ENCODE peak calls at places on chromosomes 6 and 20, in seven cellular contexts. A is GM23338, R is hepatocyte, D is HepG2, B is PC-3, U is HCT116, K is fibroblast of lung. O is an unnamed sample. For H3K27me3, the result is how much of the 10 kb centered on the place peaks cover.

GRCh38 chr6:21441386-21441785 is 152.2 kb upstream of the SOX4 start:
- DNase-seq in R (no peak), A (no peak), D (no peak), B (no peak), U (no peak), K (peak), O (no peak)

GRCh38 chr20:34709836-34710567 is 5.9 kb downstream of the TP53INP2 start:
- DNase-seq in D (no peak), A (peak), K (peak), R (peak), U (peak), B (peak), O (peak)

GRCh38 chr6:144307880-144308279 is 22.7 kb downstream of the UTRN start:
- DNase-seq in K (no peak), D (no peak), B (no peak), A (peak), R (no peak), U (no peak), O (no peak)

GRCh38 chr20:58875541-58876134 is 23.1 kb downstream of the GNAS start:
- DNase-seq in R (no peak), U (no peak), K (peak), A (no peak), B (peak), D (no peak), O (no peak)

GRCh38 chr20:2804041-2804828 is 3.8 kb upstream of the CPXM1 start:
- DNase-seq in R (no peak), D (no peak), A (no peak), U (no peak), K (no peak), B (no peak), O (no peak)

GRCh38 chr6:138944412-138944811 is 43.6 kb downstream of the REPS1 start:
- DNase-seq in U (no peak), B (peak), A (no peak), D (no peak), R (no peak), K (peak), O (peak)

GRCh38 chr6:85404497-85405174 is 45.2 kb upstream of the NT5E start:
- DNase-seq in K (peak), D (peak), B (peak), A (no peak), R (peak), U (peak), O (peak)

GRCh38 chr6:125220712-125221111 is 67.1 kb downstream of the TPD52L1 start:
- DNase-seq in U (no peak), B (no peak), A (no peak), D (no peak), R (peak), K (peak), O (no peak)

GRCh38 chr6:25263602-25264001 is 15.6 kb upstream of the CARMIL1 start:
- DNase-seq in U (no peak), K (peak), R (no peak), B (peak), D (no peak), A (no peak), O (no peak)

GRCh38 chr20:41848180-41848579 is 230.0 kb upstream of the CHD6 start:
- DNase-seq in K (no peak), B (peak), A (peak), U (no peak), D (peak), R (no peak), O (no peak)

GRCh38 chr6:4364711-4365110 is 229.3 kb upstream of the ECI2 start:
- DNase-seq in A (no peak), D (no peak), B (no peak), K (no peak), R (no peak), U (no peak), O (no peak)

GRCh38 chr6:73691512-73691911 is 4.5 kb upstream of the CD109 start:
- DNase-seq in K (peak), R (no peak), B (peak), U (no peak), D (no peak), A (no peak), O (no peak)

GRCh38 chr6:151300267-151300930 is 60.6 kb downstream of the AKAP12 start:
- DNase-seq in K (no peak), B (no peak), R (no peak), U (no peak), A (no peak), D (no peak), O (no peak)

GRCh38 chr6:38477680-38478260 is 162.0 kb downstream of the BTBD9 start:
- DNase-seq in K (no peak), A (peak), R (no peak), D (no peak), U (no peak), B (no peak), O (no peak)

GRCh38 chr6:128057541-128058335 is 156.9 kb upstream of the THEMIS start:
- DNase-seq in A (no peak), R (no peak), U (no peak), D (no peak), K (peak), B (no peak), O (no peak)

GRCh38 chr20:38833857-38834164 is 28.3 kb downstream of the PPP1R16B start:
- DNase-seq in R (no peak), B (no peak), U (no peak), D (no peak), K (no peak), A (no peak), O (no peak)

GRCh38 chr6:37239950-37240713 is 17.4 kb upstream of the TBC1D22B start:
- DNase-seq in A (no peak), B (peak), D (peak), R (peak), K (peak), U (peak), O (peak)

GRCh38 chr20:18323705-18324104 is 35.4 kb downstream of the ZNF133 start:
- DNase-seq in D (no peak), U (no peak), K (no peak), R (no peak), B (no peak), A (peak), O (no peak)

GRCh38 chr6:149306967-149307366 is 10.5 kb upstream of the TAB2 start:
- DNase-seq in B (no peak), A (no peak), U (no peak), K (peak), D (no peak), R (no peak), O (no peak)

GRCh38 chr6:22779062-22779461 is 209.7 kb downstream of the HDGFL1 start:
- DNase-seq in R (no peak), A (no peak), U (no peak), K (no peak), D (no peak), B (no peak), O (no peak)

GRCh38 chr6:120211955-120212792 is 862.6 kb upstream of the MAN1A1 start:
- DNase-seq in B (peak), R (peak), D (peak), A (no peak), U (no peak), K (peak), O (no peak)

GRCh38 chr6:111087871-111088667 is 766 bp downstream of the SLC16A10 start:
- DNase-seq in B (no peak), R (peak), U (peak), K (peak), A (peak), D (peak), O (peak)

GRCh38 chr6:35489995-35490791 is 6.7 kb downstream of the TEAD3 start:
- DNase-seq in D (no peak), K (peak), B (no peak), R (peak), U (no peak), A (peak), O (no peak)

GRCh38 chr6:107629545-107630147 is 139.7 kb downstream of the SOBP start:
- DNase-seq in K (no peak), A (no peak), D (no peak), R (peak), U (no peak), B (no peak), O (no peak)

GRCh38 chr6:107626645-107627044 is 136.7 kb downstream of the SOBP start:
- DNase-seq in A (no peak), K (no peak), U (no peak), B (no peak), D (no peak), R (no peak), O (peak)

GRCh38 chr6:107630341-107630995 is 140.6 kb downstream of the SOBP start:
- DNase-seq in U (no peak), R (no peak), B (no peak), A (no peak), K (no peak), D (no peak), O (no peak)

GRCh38 chr6:107627928-107628327 is 138.0 kb downstream of the SOBP start:
- DNase-seq in K (no peak), B (no peak), D (no peak), R (no peak), U (no peak), A (no peak), O (no peak)

DNA sequence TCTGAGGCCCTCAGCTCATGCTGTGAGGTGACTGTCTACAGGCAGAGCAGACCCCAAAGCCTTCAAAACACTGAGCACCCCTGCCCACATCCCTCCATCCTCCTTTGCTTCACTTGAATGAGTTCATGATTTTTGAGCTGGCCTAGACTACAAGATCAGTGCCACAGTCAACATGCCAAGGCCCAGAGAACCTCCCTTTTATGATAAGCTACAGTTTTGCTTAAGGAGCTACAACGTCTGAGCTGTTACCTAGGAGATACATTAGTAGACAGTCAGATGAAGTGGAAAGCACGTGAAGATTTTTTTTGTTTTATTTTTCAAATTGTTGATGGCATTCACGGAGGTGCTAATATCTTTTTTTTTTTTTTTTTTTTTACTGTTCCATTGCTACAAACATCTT is 139.0 kb downstream of the SOBP start:
- DNase-seq in K (no peak), U (no peak), R (no peak), B (no peak), A (no peak), D (no peak), O (no peak)
- H3K27me3 ChIP-seq in K (under half), U (under half), R (under half), B (under half), A (under half), D (under half), O (under half)

GRCh38 chr6:130364224-130364780 is 1.5 kb upstream of the TMEM200A start:
- DNase-seq in K (no peak), A (no peak), R (no peak), U (no peak), B (no peak), D (no peak), O (no peak)

GRCh38 chr6:130366011-130366963 is at the start of gene TMEM200A:
- DNase-seq in B (no peak), D (no peak), U (no peak), A (peak), K (peak), R (peak), O (no peak)

GRCh38 chr6:130367767-130368166 is 1.9 kb downstream of the TMEM200A start:
- DNase-seq in B (no peak), A (no peak), D (no peak), K (no peak), U (no peak), R (no peak), O (peak)

GRCh38 chr6:130362128-130362527 is 3.7 kb upstream of the TMEM200A start:
- DNase-seq in B (peak), K (no peak), D (peak), A (peak), U (no peak), R (peak), O (no peak)

GRCh38 chr6:130365166-130366010 is 429 bp upstream of the TMEM200A start:
- DNase-seq in U (peak), D (peak), K (peak), B (peak), A (peak), R (peak), O (no peak)
- TF ChIP-seq EZH2 in U (no peak), D (no peak), K (no peak), B (no peak), A (no peak), R (no peak), O (no peak)

GRCh38 chr6:10381133-10381829 is 33.6 kb downstream of the TFAP2A start:
- DNase-seq in B (no peak), U (no peak), R (peak), K (no peak), A (peak), D (no peak), O (no peak)
- H3K27me3 ChIP-seq in B (under half), U (under half), R (half or more), K (under half), A (half or more), D (half or more), O (under half)

GRCh38 chr6:1312444-1313363 is 806 bp downstream of the FOXQ1 start:
- DNase-seq in R (peak), B (no peak), U (no peak), A (peak), D (no peak), K (no peak), O (peak)

GRCh38 chr6:1313364-1313754 is 1.5 kb downstream of the FOXQ1 start:
- DNase-seq in D (no peak), K (no peak), R (no peak), A (peak), U (no peak), B (no peak), O (peak)

GRCh38 chr6:1312193-1312443 is 220 bp downstream of the FOXQ1 start:
- DNase-seq in K (no peak), A (no peak), R (no peak), B (no peak), D (no peak), U (no peak), O (no peak)

GRCh38 chr6:1310628-1311399 is 1.1 kb upstream of the FOXQ1 start:
- DNase-seq in D (peak), A (peak), K (no peak), R (peak), U (peak), B (peak), O (peak)

GRCh38 chr6:1311400-1312192 is at the start of gene FOXQ1:
- DNase-seq in R (peak), U (peak), B (peak), K (peak), A (peak), D (peak), O (peak)
- TF ChIP-seq EZH2 in R (no peak), U (no peak), B (no peak), K (no peak), A (no peak), D (no peak), O (no peak)

GRCh38 chr6:46014054-46014453 is 1.6 kb downstream of the CLIC5 start:
- DNase-seq in R (no peak), K (no peak), U (no peak), A (no peak), D (no peak), B (no peak), O (no peak)

GRCh38 chr6:46013639-46014038 is 2.0 kb downstream of the CLIC5 start:
- DNase-seq in U (no peak), R (no peak), B (no peak), K (no peak), A (peak), D (no peak), O (no peak)

GRCh38 chr6:46014511-46015118 is 1.0 kb downstream of the CLIC5 start:
- DNase-seq in B (no peak), A (peak), U (no peak), R (peak), D (no peak), K (no peak), O (no peak)

GRCh38 chr6:46016063-46016608 is 476 bp upstream of the CLIC5 start:
- DNase-seq in D (no peak), B (no peak), U (no peak), R (no peak), A (no peak), K (no peak), O (no peak)

GRCh38 chr6:46015119-46015968 is at the start of gene CLIC5:
- DNase-seq in B (no peak), U (no peak), R (peak), A (peak), D (no peak), K (no peak), O (no peak)
- H3K27me3 ChIP-seq in B (half or more), U (under half), R (under half), A (under half), D (under half), K (under half), O (under half)

DNA sequence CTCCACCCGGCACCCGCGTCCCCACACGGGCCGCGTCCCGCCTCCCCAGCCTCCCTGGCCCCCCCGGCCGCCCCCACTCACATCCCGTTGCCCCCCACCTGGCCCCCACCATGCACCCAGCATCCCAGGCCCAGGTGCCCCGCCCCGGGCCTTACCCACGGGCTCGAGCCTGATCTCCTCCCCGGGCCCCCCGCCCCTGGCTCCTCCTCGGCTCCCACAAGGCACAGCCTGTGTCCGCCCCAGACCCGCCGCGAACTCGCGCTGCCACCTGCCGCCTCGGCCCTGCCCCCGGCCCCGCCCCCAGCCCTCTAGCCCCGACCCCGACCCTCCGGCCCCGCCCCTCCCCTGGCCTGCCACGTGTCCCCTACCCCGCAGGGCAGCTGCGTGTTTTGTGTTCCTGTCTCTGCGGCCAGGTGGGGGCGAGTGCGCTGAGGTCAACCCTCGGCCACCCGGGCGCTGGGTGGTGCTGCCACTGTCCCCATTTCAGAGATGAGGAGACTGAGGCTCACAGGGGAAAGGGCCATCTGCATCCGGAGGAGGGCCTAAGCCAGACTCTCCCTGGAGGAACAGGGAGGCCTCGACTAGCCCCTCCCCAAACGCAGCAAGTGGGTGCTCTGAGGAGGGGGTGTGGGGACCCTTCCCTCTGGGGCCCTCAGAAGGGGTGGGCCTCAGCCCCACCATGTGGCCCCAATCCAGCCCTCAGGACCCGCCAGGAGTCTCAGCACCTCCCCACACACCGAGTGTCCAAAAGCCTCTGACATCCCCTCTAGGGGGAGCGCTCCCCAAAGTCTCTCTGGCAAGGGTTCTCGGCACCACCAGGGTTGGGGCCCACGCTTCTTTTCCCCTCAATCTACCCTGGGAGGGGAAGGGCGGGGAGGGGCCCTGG is 99.8 kb downstream of the TAF4 start:
- DNase-seq in K (no peak), R (no peak), D (peak), U (no peak), A (peak), B (no peak), O (no peak)
- TF ChIP-seq EZH2 in K (no peak), R (no peak), D (no peak), U (no peak), A (no peak), B (no peak), O (no peak)

GRCh38 chr6:30075987-30076311 is 380 bp upstream of the RNF39 start:
- DNase-seq in U (no peak), K (no peak), B (peak), D (no peak), A (no peak), R (no peak), O (peak)
- H3K27me3 ChIP-seq in U (under half), K (half or more), B (under half), D (under half), A (half or more), R (half or more), O (under half)

O was measured in PC-9.